ENCODE peak calls at places on chromosomes 11 and 22, in five cellular contexts. One of them, this sample, is unnamed.

GRCh38 chr11:23555085-23555484 is 694.8 kb upstream of the CCDC179 start:
- DNase-seq in fibroblast of mammary gland: peak
- DNase-seq in heart right ventricle: no peak
- DNase-seq in H9: no peak
- DNase-seq in tibial nerve: no peak
- DNase-seq in this sample: no peak

GRCh38 chr11:72217856-72218745 is 1.5 kb downstream of the FOLR2 start:
- DNase-seq in fibroblast of mammary gland: no peak
- DNase-seq in heart right ventricle: no peak
- DNase-seq in H9: no peak
- DNase-seq in tibial nerve: no peak
- DNase-seq in this sample: no peak

GRCh38 chr11:83819936-83820549 is 533.9 kb upstream of the CCDC90B start:
- DNase-seq in fibroblast of mammary gland: peak
- DNase-seq in heart right ventricle: peak
- DNase-seq in H9: no peak
- DNase-seq in tibial nerve: peak
- DNase-seq in this sample: peak

GRCh38 chr22:47245286-47245685 is 482.8 kb downstream of the TBC1D22A start:
- DNase-seq in fibroblast of mammary gland: no peak
- DNase-seq in heart right ventricle: no peak
- DNase-seq in H9: no peak
- DNase-seq in tibial nerve: no peak
- DNase-seq in this sample: no peak

GRCh38 chr22:49420651-49421050 is 407.0 kb downstream of the BRD1 start:
- DNase-seq in fibroblast of mammary gland: no peak
- DNase-seq in heart right ventricle: no peak
- DNase-seq in H9: no peak
- DNase-seq in tibial nerve: no peak
- DNase-seq in this sample: no peak

GRCh38 chr11:46247664-46248063 is 29.8 kb upstream of the CREB3L1 start:
- DNase-seq in fibroblast of mammary gland: peak
- DNase-seq in heart right ventricle: peak
- DNase-seq in H9: peak
- DNase-seq in tibial nerve: no peak
- DNase-seq in this sample: no peak

GRCh38 chr22:17368144-17368726 is 1.0 kb upstream of the CECR2 start:
- DNase-seq in fibroblast of mammary gland: no peak
- DNase-seq in heart right ventricle: no peak
- DNase-seq in H9: no peak
- DNase-seq in tibial nerve: no peak
- DNase-seq in this sample: no peak

GRCh38 chr11:115724709-115725108 is 220.5 kb upstream of the CADM1 start:
- DNase-seq in fibroblast of mammary gland: no peak
- DNase-seq in heart right ventricle: no peak
- DNase-seq in H9: no peak
- DNase-seq in tibial nerve: no peak
- DNase-seq in this sample: no peak

GRCh38 chr11:37352485-37352884 is 754.4 kb upstream of the RAG2 start:
- DNase-seq in fibroblast of mammary gland: no peak
- DNase-seq in heart right ventricle: no peak
- DNase-seq in H9: no peak
- DNase-seq in tibial nerve: no peak
- DNase-seq in this sample: no peak

GRCh38 chr11:9385288-9385902 is 943 bp downstream of the IPO7 start:
- DNase-seq in fibroblast of mammary gland: no peak
- DNase-seq in heart right ventricle: no peak
- DNase-seq in H9: peak
- DNase-seq in tibial nerve: peak
- DNase-seq in this sample: no peak

GRCh38 chr11:38900156-38900679 is 2302.2 kb upstream of the RAG2 start:
- DNase-seq in fibroblast of mammary gland: no peak
- DNase-seq in heart right ventricle: no peak
- DNase-seq in H9: peak
- DNase-seq in tibial nerve: no peak
- DNase-seq in this sample: no peak

GRCh38 chr11:45885921-45886721 is 670 bp downstream of the MAPK8IP1 start:
- DNase-seq in fibroblast of mammary gland: no peak
- DNase-seq in heart right ventricle: no peak
- DNase-seq in H9: peak
- DNase-seq in tibial nerve: no peak
- DNase-seq in this sample: no peak

GRCh38 chr11:134125507-134125906 is 56.6 kb downstream of the JAM3 start:
- DNase-seq in fibroblast of mammary gland: peak
- DNase-seq in heart right ventricle: no peak
- DNase-seq in H9: no peak
- DNase-seq in tibial nerve: no peak
- DNase-seq in this sample: no peak

GRCh38 chr22:50599816-50600454 is 658 bp upstream of the MAPK8IP2 start:
- DNase-seq in fibroblast of mammary gland: no peak
- DNase-seq in heart right ventricle: peak
- DNase-seq in H9: peak
- DNase-seq in tibial nerve: peak
- DNase-seq in this sample: no peak

DNA sequence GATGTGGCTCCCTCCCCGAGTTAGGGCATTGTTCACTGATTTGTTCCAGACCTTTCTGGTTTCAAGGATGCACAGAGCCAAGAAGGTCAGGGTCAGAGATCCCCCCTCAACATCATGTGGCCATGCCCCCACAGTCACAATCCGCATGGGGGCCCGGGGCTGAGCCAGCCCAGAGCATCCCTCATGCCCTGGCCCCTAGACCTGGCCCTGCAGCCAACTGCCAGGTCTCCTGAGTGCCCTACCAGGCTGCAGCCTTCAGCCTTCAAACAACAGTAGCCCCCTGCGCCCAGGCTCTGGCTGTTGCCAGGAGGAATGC is 142.4 kb downstream of the CRYBB2 start:
- DNase-seq in fibroblast of mammary gland: no peak
- DNase-seq in heart right ventricle: no peak
- DNase-seq in H9: no peak
- DNase-seq in tibial nerve: no peak
- DNase-seq in this sample: no peak
- TF ChIP-seq CTCF in fibroblast of mammary gland: no peak
- TF ChIP-seq CTCF in heart right ventricle: no peak
- TF ChIP-seq CTCF in H9: no peak
- TF ChIP-seq CTCF in tibial nerve: no peak
- TF ChIP-seq CTCF in this sample: no peak

GRCh38 chr11:131914299-131914902 is 544.0 kb downstream of the NTM start:
- DNase-seq in fibroblast of mammary gland: peak
- DNase-seq in heart right ventricle: no peak
- DNase-seq in H9: no peak
- DNase-seq in tibial nerve: no peak
- DNase-seq in this sample: no peak
- TF ChIP-seq CTCF in fibroblast of mammary gland: peak
- TF ChIP-seq CTCF in heart right ventricle: peak
- TF ChIP-seq CTCF in H9: peak
- TF ChIP-seq CTCF in tibial nerve: peak
- TF ChIP-seq CTCF in this sample: peak

GRCh38 chr11:86103808-86104207 is 34.9 kb upstream of the PICALM start:
- DNase-seq in fibroblast of mammary gland: no peak
- DNase-seq in heart right ventricle: no peak
- DNase-seq in H9: no peak
- DNase-seq in tibial nerve: no peak
- DNase-seq in this sample: no peak
- TF ChIP-seq CTCF in fibroblast of mammary gland: no peak
- TF ChIP-seq CTCF in heart right ventricle: no peak
- TF ChIP-seq CTCF in H9: no peak
- TF ChIP-seq CTCF in tibial nerve: no peak
- TF ChIP-seq CTCF in this sample: no peak

DNA sequence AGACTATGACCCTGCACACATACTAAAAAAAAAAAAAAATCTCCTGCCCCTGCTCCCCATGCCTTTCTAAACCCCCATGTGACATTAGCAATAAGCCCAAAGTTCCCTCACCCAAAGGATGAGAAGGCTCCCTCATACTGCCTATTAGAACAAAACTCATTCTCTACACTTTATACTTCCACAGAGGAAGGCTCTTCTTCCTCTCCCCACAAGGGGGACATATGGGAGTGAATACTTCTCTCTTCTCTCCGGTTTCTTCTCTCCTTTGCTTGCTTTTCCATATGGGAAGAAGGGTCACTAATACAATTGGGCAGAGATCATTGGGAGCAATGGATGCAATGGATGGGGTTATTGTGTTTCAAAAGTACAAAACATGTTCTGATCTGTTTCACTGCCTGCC is 3.3 kb downstream of the OR52L1 start:
- DNase-seq in fibroblast of mammary gland: no peak
- DNase-seq in heart right ventricle: no peak
- DNase-seq in H9: no peak
- DNase-seq in tibial nerve: no peak
- DNase-seq in this sample: no peak
- TF ChIP-seq CTCF in fibroblast of mammary gland: no peak
- TF ChIP-seq CTCF in heart right ventricle: no peak
- TF ChIP-seq CTCF in H9: peak
- TF ChIP-seq CTCF in tibial nerve: no peak
- TF ChIP-seq CTCF in this sample: no peak

This sample was measured in AG09319.